ENCODE peak calls at places on chromosomes 2 and 18, in four cellular contexts. R is esophagus squamous epithelium, U is body of pancreas, W is A549. I is an unnamed sample.

GRCh38 chr2:43312751-43313641 is 86.6 kb upstream of the ZFP36L2 start:
- DNase-seq in R (no peak), U (peak), W (no peak), I (no peak)

GRCh38 chr18:75287700-75288099 is 77.1 kb downstream of the TSHZ1 start:
- DNase-seq in R (no peak), U (no peak), W (no peak), I (no peak)

GRCh38 chr18:23918395-23919032 is 96.0 kb upstream of the TTC39C start:
- DNase-seq in R (no peak), U (peak), W (peak), I (peak)

GRCh38 chr18:60027397-60027796 is 127.6 kb downstream of the PMAIP1 start:
- DNase-seq in R (no peak), U (no peak), W (peak), I (no peak)

GRCh38 chr2:173193925-173194324 is 118.3 kb downstream of the MAP3K20 start:
- DNase-seq in R (no peak), U (no peak), W (no peak), I (no peak)

GRCh38 chr2:29104589-29105164 is 10.5 kb upstream of the CLIP4 start:
- DNase-seq in R (no peak), U (no peak), W (no peak), I (no peak)

GRCh38 chr2:51624995-51625394 is 593.1 kb upstream of the NRXN1 start:
- DNase-seq in R (no peak), U (no peak), W (no peak), I (no peak)

GRCh38 chr2:191917967-191918651 is 71.2 kb upstream of the CAVIN2 start:
- DNase-seq in R (no peak), U (no peak), W (no peak), I (no peak)

GRCh38 chr2:179584760-179585159 is 276.7 kb downstream of the ZNF385B start:
- DNase-seq in R (no peak), U (no peak), W (no peak), I (no peak)

GRCh38 chr2:239193925-239194687 is 206.7 kb downstream of the HDAC4 start:
- DNase-seq in R (no peak), U (peak), W (peak), I (no peak)

GRCh38 chr2:179562330-179562885 is 297.8 kb upstream of the SESTD1 start:
- DNase-seq in R (no peak), U (no peak), W (no peak), I (peak)

GRCh38 chr2:25666218-25666617 is 7.2 kb downstream of the DTNB start:
- DNase-seq in R (no peak), U (no peak), W (no peak), I (no peak)

GRCh38 chr18:11799066-11799465 is 52.1 kb upstream of the CHMP1B start:
- DNase-seq in R (no peak), U (no peak), W (no peak), I (no peak)

GRCh38 chr2:161424179-161424763 is 8.2 kb downstream of the TBR1 start:
- DNase-seq in R (no peak), U (no peak), W (no peak), I (no peak)

DNA sequence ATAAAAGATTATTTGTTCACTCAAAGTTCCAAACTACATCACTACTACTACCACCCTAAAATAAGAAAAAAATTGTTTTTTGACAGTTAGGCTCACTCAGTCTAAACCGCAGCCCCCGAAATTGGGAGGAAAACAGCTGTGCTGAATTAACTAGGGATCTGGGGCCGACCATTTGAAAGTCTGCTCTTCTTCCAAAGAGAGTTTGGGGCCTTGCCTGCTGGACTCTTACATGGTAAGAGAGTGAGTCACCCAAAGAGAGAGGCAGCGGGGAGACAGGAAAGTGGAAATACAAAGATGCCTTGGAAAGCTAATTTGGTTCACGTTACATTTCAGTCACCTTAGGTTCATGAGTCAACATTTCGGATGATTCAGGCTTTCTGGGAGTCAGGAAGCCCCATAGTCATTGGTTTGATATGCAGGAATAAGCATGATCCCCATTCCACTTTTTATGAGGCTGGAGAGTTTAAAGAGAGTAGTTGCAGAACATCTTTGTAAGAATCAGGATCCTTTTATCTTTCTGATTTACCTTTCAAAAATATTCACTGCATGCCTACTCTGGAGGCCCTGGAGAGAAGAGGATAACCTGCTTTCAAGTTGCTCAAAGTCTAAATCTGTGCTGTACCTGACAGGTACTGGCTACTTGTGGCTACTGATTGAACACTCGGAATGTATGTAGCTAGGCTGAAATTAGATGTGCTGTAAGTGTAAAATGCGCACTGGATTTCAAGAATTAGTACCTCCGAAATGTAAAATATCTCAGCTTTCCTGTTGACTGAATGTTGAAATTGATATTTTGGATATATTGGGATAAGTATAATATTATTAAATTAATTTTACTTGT is 995 bp upstream of the RTN4 start:
- DNase-seq in R (no peak), U (peak), W (peak), I (peak)
- TF ChIP-seq POLR2A in R (no peak), U (no peak), W (no peak), I (no peak)

GRCh38 chr18:48612917-48613316 is 74.1 kb downstream of the CTIF start:
- DNase-seq in R (no peak), U (no peak), W (no peak), I (no peak)

GRCh38 chr18:48614005-48614404 is 75.2 kb downstream of the CTIF start:
- DNase-seq in R (no peak), U (no peak), W (no peak), I (no peak)

GRCh38 chr18:48613589-48613988 is 74.8 kb downstream of the CTIF start:
- DNase-seq in R (no peak), U (no peak), W (no peak), I (peak)

GRCh38 chr18:48616484-48617255 is 77.8 kb downstream of the CTIF start:
- DNase-seq in R (no peak), U (no peak), W (no peak), I (no peak)

DNA sequence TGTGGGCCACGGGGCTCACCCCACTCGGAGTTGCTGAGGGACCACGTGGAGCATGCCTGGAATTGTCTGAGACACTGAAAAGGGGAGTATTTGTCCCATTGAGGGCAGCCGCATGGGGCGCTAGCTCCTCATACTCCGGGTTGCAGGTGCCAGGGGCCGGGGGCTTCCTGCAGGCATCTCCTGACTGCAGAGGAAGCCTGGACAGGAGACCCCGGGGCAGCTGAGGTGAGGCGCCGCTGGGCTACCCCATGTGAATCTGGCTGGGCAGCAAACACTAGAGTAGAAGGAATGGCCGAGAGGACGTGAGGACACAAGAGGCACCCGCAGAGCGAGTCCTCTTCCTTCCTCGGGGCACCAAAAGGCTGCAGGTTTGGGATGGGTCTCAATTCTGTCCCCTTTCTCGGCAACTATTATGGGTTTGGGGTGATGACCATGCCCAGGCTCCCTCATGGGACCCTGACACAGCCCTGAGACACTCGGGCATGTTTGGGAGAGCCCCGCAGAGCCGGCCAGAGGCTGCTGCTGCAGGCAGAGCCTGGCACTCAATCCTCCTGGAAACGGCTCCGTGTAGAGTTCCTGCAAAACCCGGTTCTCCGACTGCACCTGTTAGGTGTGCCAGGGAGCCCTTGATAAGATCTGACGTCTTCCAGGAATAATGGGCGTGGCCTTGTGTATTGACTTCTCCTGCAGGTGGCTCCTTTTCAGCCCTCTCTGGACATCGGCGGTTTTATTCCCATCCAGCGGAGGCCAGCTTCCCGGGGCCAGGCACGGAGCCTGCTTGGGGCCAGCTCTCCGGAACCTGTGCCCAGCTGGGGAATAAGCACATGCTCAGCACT is 77.0 kb downstream of the CTIF start:
- DNase-seq in R (no peak), U (peak), W (no peak), I (no peak)
- TF ChIP-seq CTCF in R (no peak), U (peak), W (no peak), I (no peak)

DNA sequence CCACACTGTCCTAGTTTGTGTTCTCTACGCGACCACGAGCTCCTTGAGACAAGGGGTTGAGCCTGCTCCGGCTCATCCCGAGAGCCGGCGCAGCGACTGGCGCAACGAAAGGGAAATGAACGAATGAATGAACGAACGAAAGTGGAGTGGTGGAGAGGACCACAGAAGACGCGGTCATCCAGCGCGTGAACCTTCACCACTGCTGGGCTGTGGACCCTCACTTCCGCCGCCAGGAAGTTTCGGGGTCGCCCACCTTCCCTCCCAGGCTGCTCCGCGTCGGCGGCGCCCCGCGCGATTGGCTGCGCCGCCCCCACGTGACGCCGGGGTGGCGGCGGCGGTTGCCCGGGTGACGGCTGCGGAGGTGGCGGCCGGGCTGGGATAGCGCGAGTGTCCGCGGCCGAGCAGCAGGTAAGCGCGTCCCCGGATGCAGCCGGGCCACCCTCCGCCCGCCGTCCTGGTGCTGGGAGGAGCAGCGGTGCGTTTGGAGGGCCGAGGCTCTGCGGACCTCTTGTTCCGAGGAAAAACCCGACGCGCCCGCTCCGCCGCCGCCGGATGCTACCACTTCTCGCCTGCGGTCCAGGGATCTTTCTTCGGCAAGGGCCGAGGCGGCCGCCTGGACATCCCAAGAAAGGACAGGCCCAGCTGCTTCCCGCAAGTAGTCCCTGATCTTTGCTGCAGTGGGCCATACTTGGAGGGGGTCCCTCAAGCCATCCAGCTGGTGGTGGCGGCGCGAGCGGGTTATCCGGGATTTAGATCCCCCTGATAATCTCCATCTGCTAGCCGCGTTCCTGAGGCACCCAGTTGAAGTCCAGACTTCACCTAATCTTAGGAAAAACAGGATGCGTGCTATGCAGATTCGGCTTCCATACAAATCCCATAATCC is at the start of gene ARMC9:
- DNase-seq in R (no peak), U (peak), W (peak), I (peak)
- TF ChIP-seq POLR2A in R (peak), U (peak), W (peak), I (no peak)

GRCh38 chr18:34754300-34754699 is 44.2 kb downstream of the DTNA start:
- DNase-seq in R (no peak), U (no peak), W (no peak), I (no peak)
- TF ChIP-seq CTCF in R (no peak), U (no peak), W (no peak), I (no peak)

DNA sequence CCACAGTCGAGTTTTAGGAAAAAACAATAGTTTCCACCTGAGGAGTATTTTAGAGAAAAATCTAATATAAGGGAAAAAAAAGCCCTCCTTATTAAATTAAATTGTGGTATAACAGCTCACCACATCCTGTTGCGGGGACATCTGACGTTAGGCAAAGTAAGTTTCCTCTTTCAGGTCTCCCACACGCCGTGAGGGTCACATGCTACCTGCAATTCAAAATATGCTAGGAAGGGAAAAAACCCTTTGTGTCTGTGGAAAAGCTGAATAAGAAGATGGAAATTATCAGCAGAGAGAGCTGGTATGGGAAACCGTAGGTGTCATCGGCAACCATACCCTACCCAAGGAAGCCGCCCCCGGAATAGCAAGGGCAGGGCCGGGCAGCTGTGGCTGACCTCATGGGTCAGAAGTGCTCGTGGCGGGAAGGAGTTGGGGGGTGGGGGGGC is 128.0 kb downstream of the NFATC1 start:
- DNase-seq in R (no peak), U (peak), W (no peak), I (no peak)
- TF ChIP-seq POLR2A in R (no peak), U (no peak), W (no peak), I (no peak)

DNA sequence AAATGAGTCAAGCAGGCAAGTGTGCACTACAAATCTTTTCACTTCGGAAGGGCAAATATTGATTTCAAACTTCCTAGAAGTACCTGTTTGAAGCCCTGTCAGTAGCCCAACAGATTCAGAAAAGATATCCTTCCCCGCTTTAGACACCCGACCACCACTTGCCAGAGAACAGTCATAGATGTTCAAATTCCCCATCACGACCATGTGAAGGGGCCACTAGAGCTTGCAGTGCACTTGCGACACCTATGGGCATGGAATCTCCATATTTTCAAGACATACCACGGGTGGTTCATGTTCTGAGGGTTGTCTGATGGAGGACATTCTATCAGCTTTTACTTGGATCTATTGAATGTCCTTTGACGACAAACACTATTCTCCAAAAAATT is 23.8 kb downstream of the GNLY start:
- DNase-seq in R (no peak), U (no peak), W (no peak), I (no peak)
- TF ChIP-seq CTCF in R (no peak), U (no peak), W (peak), I (no peak)